ENCODE peak calls at places on chromosomes 6 and 20, in four cellular contexts. R is HepG2, F is H1, M is K562. P is an unnamed sample.

GRCh38 chr6:138986578-138986977 is 1.5 kb downstream of the REPS1 start:
- DNase-seq in R (peak; percentile 27), F (no peak), M (peak; percentile 18), P (no peak)

GRCh38 chr20:34058831-34059230 is 53.2 kb downstream of the EIF2S2 start:
- DNase-seq in F (no peak), R (no peak), M (no peak), P (no peak)

GRCh38 chr6:41056768-41057490 is 3.9 kb downstream of the APOBEC2 start:
- DNase-seq in F (no peak), M (peak; percentile 6), R (peak; percentile 45), P (no peak)

GRCh38 chr20:59074456-59074855 is 31.9 kb upstream of the PRELID3B start:
- DNase-seq in M (no peak), F (no peak), R (no peak), P (no peak)

GRCh38 chr6:122696853-122697252 is 82.7 kb upstream of the FABP7 start:
- DNase-seq in M (no peak), F (no peak), R (peak; percentile 13), P (peak; percentile 21)

GRCh38 chr6:15824851-15825250 is 162.0 kb upstream of the DTNBP1 start:
- DNase-seq in F (no peak), M (no peak), R (no peak), P (no peak)

GRCh38 chr6:2861071-2861821 is 19.6 kb upstream of the SERPINB1 start:
- DNase-seq in M (no peak), F (no peak), R (no peak), P (no peak)

GRCh38 chr6:1123406-1123805 is 188.5 kb upstream of the FOXQ1 start:
- DNase-seq in M (no peak), R (no peak), F (no peak), P (no peak)

GRCh38 chr20:9555781-9556180 is 41.4 kb downstream of the LAMP5 start:
- DNase-seq in R (no peak), M (no peak), F (no peak), P (no peak)

GRCh38 chr6:138692978-138693909 is 80.3 kb upstream of the CCDC28A start:
- DNase-seq in F (peak; percentile 81), M (peak; percentile 64), R (peak; percentile 54), P (peak; percentile 69)

GRCh38 chr6:13331516-13332348 is 3.4 kb upstream of the TBC1D7 start:
- DNase-seq in F (no peak), M (peak; percentile 42), R (peak; percentile 40), P (no peak)

GRCh38 chr6:5695260-5696245 is 311.2 kb downstream of the NRN1 start:
- DNase-seq in R (no peak), M (no peak), F (no peak), P (no peak)

GRCh38 chr20:61387204-61387958 is 135.3 kb downstream of the CDH4 start:
- DNase-seq in F (peak; percentile 60), R (no peak), M (peak; percentile 62), P (peak; percentile 22)

GRCh38 chr20:34703573-34704176 is 469 bp upstream of the TP53INP2 start:
- DNase-seq in R (peak; percentile 81), M (peak; percentile 35), F (no peak), P (no peak)

GRCh38 chr20:47031028-47031427 is 136.4 kb downstream of the EYA2 start:
- DNase-seq in R (no peak), F (no peak), M (no peak), P (no peak)

GRCh38 chr6:14997507-14997906 is 248.4 kb upstream of the JARID2 start:
- DNase-seq in M (no peak), F (no peak), R (no peak), P (no peak)

GRCh38 chr6:152948150-152948768 is 34.6 kb downstream of the FBXO5 start:
- DNase-seq in M (no peak), F (no peak), R (peak; percentile 54), P (peak; percentile 43)

GRCh38 chr6:53986165-53986720 is 125.0 kb upstream of the MLIP start:
- DNase-seq in M (no peak), F (no peak), R (peak; percentile 46), P (peak; percentile 10)

DNA sequence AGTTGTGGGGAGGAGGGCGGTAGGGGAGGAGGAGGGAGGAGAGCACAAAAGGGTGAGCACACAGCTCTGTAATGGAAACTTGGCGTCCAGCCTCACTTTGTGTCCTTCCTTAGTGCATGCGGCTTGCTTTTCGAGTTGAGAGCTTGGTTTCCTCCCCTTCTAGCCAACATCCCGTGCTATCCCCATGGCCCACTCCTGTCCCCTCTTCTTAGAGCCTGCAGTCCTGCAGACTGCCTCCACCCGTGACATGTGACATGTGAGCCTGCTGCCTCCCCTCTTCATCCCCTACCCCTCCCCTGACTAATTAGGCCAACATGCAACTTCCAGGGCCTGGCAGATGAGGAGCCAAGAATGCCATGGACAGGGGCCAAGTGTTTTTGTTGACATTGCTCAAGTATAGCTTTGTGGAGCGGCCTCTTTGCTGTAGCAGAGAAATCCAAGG is 63.2 kb downstream of the SLC24A3 start:
- DNase-seq in F (no peak), R (no peak), M (no peak), P (no peak)
- TF ChIP-seq KDM1A in F (no peak), R (no peak), M (no peak), P (no peak)

DNA sequence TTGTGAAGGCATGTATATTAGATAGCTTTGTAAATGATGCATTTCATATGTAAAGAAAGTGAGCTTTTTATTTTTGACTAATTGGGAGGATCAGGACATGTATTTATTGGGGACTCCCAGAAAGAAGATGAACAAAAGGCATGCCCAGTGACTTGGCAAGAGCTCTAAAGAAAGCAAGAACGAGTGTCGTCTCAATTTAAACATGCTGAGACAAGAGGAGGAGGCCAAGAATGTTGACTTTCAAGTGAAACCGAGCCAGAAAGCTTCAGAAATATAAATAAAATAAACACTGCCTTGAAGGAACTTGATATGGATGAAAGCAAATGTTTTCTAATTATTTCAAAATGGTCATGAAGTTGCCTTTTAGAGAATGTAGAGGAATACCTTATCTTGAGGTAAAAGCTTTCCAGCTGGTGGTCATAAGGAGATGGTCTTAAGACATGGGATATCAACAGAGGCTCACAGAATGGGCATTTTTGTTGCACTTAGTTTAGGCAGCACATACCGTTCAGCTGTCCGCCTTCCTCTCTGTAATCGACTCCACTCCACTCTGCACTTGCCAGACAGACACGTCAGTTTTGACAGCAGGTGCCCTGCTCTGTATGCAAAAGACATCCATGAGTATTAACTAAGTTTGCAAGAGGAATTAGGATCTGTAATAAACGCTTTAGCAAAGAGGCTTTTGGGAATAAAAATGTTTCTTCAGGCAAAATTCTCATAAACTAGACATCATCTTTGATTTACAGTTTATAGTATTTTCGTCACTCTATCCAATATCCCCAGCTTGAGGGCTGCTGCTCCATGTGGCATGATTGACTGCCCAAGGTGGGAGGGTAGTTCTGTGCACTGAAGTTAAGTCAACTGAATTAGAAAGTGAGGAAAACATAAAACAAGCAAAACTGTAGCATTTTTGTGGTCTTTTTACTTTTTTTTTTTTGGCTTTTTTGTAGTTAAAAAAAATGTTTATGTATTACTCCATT is 613.1 kb downstream of the PKHD1 start:
- DNase-seq in M (no peak), R (no peak), F (no peak), P (no peak)
- TF ChIP-seq PHF8 in M (no peak), R (no peak), F (no peak), P (no peak)

GRCh38 chr6:50145125-50145524 is 95.4 kb upstream of the DEFB112 start:
- DNase-seq in F (no peak), M (peak; percentile 14), R (peak; percentile 11), P (no peak)
- TF ChIP-seq CTCF in F (no peak), M (no peak), R (peak; percentile 40), P (peak; percentile 22)

GRCh38 chr20:22320245-22320915 is 264.0 kb downstream of the FOXA2 start:
- DNase-seq in R (no peak), M (no peak), F (no peak), P (no peak)
- TF ChIP-seq KDM1A in R (no peak), M (no peak), F (no peak), P (no peak)

GRCh38 chr6:83192871-83193746 is at the start of the genes PGM3 and RWDD2A:
- DNase-seq in M (peak; percentile 96), R (peak; percentile 84), F (peak; percentile 92), P (peak; percentile 89)
- TF ChIP-seq PHF8 in M (peak; percentile 88), R (peak; percentile 98), F (peak; percentile 73), P (peak; percentile 64)

GRCh38 chr6:47631248-47632196 is 66.9 kb upstream of the ADGRF4 start:
- DNase-seq in F (no peak), M (peak; percentile 42), R (peak; percentile 66), P (peak; percentile 50)

GRCh38 chr6:47634210-47635047 is 64.0 kb upstream of the ADGRF4 start:
- DNase-seq in R (no peak), M (no peak), F (no peak), P (no peak)

GRCh38 chr6:47629954-47630353 is 68.4 kb upstream of the ADGRF4 start:
- DNase-seq in F (no peak), M (no peak), R (no peak), P (no peak)

GRCh38 chr6:47630587-47630986 is 67.8 kb upstream of the ADGRF4 start:
- DNase-seq in R (no peak), F (no peak), M (no peak), P (no peak)

DNA sequence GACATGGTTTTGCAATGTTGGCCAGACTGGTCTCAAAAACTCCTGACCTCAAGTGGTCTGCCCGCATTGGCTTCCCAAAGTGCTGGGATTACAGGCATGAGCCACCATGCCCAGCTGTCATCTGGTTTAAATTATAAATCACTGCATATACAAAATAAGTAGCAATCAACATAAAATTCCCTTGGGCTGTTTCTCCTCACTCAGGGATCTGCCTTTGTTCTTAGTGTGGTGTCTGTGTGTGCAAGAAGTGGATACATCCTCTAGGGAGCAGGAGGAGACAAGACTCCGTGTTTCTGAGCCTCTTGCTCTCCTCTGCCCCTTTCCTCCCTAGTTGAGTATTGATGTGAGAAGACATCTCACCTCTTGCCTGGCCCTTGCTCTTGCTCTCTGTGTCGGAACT is 65.2 kb upstream of the ADGRF4 start:
- DNase-seq in F (no peak), R (no peak), M (no peak), P (no peak)
- TF ChIP-seq CTCF in F (no peak), R (peak; percentile 5), M (peak; percentile 60), P (peak; percentile 21)